ENCODE peak calls at places on chromosomes 3 and 15, in seven cellular contexts. J is thyroid gland, D is A549, I is HCT116, Y is sigmoid colon, P is uterus, Z is GM12891. M is an unnamed sample.

GRCh38 chr3:46921871-46922271 is 44.4 kb downstream of the PTH1R start:
- DNase-seq in Y (peak; percentile 45), P (no peak), I (no peak), J (no peak), D (no peak), Z (no peak), M (no peak)

GRCh38 chr15:85607842-85608241 is 186.9 kb downstream of the KLHL25 start:
- DNase-seq in Y (no peak), P (peak; percentile 61), J (no peak), I (peak; percentile 24), D (peak; percentile 51), Z (no peak), M (no peak)

GRCh38 chr3:56860948-56861347 is 59.2 kb upstream of the ARHGEF3 start:
- DNase-seq in Z (no peak), Y (no peak), D (no peak), P (no peak), J (no peak), I (no peak), M (no peak)

GRCh38 chr3:192372627-192373026 is 354.7 kb downstream of the FGF12 start:
- DNase-seq in Y (no peak), I (no peak), P (no peak), D (no peak), J (no peak), Z (no peak), M (no peak)

GRCh38 chr3:106729481-106729880 is 647.8 kb upstream of the CCDC54 start:
- DNase-seq in J (no peak), I (no peak), Y (no peak), P (no peak), Z (no peak), D (no peak), M (no peak)

GRCh38 chr3:43794776-43795175 is 104.0 kb downstream of the ABHD5 start:
- DNase-seq in Z (no peak), I (peak; percentile 19), Y (no peak), D (no peak), P (no peak), J (no peak), M (no peak)

GRCh38 chr3:174858353-174858752 is 781 bp upstream of the NAALADL2 start:
- DNase-seq in I (no peak), Z (no peak), J (no peak), D (peak; percentile 17), P (no peak), Y (no peak), M (no peak)

GRCh38 chr3:102599819-102600576 is 165.2 kb downstream of the ZPLD1 start:
- DNase-seq in D (no peak), Z (no peak), P (no peak), J (no peak), Y (no peak), I (no peak), M (no peak)

DNA sequence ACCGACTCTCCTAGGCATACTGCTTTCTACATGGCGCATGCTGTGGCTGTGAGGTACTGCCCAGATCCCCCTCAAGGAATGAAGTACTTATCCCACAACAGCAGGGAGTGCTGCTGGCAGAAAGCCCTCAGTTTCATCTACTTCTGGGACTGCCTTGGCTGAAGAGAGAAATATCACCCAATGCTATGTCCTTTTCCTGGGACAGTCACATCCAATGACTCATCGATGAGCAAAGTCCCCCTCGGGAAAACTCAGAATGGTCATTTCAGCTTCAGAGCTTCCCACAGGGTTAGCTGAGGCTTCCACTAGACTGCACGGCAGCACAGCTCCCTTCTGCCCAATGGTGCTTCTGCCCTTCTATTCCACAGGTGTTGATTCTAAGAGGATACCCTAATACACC is 3.6 kb upstream of the NMD3 start:
- DNase-seq in J (no peak), Y (no peak), D (peak; percentile 6), Z (no peak), P (no peak), I (peak; percentile 53), M (no peak)
- TF ChIP-seq POLR2A in J (no peak), Y (no peak), D (no peak), Z (no peak), P (no peak), I (no peak), M (no peak)

DNA sequence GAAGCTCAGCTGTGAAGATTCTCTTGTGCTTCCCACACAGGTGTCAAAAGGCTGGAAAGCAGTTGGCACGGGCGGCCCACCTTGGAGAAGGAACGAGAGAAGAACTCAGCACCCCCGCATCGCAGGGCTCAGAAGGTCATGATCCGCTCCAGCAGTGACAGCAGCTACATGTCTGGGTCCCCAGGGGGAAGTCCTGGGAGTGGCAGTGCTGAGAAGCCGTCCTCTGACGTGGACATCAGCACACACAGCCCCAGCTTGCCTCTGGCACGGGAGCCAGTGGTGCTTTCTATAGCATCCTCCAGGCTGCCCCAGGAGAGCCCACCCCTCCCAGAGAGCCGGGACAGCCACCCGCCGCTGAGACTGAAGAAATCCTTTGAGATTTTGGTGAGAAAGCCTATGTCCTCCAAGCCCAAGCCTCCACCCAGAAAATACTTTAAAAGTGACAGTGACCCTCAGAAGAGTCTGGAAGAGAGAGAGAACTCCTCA is 31.4 kb downstream of the STARD5 start:
- DNase-seq in Z (no peak), I (no peak), Y (no peak), D (no peak), J (no peak), P (no peak), M (no peak)
- TF ChIP-seq POLR2A in Z (peak; percentile 66), I (no peak), Y (no peak), D (no peak), J (no peak), P (no peak), M (no peak)

DNA sequence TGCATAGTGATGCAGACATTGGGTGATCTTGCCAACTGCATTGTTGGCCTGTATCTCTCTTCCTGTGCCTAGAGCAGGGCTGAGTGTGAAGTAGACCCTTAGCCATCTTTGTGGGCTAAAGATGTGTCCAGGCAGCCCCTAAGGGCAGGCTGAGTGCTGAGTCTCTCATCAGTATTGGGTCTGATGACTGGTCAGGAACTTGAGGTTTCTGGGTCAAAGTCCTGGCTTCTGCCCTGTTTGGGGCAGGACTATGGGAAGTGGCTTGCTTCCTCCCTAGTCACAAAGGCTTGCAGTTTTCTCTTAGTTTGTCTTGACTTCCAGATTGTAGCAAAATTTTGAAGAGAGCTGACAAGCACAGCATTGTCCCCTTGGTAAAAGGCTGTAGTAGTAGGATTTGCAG is 56.6 kb downstream of the BSN start:
- DNase-seq in J (no peak), D (no peak), P (no peak), Z (no peak), Y (no peak), I (no peak), M (no peak)
- TF ChIP-seq POLR2A in J (no peak), D (no peak), P (no peak), Z (no peak), Y (no peak), I (no peak), M (no peak)

GRCh38 chr3:58351920-58352319 is 19.2 kb downstream of the PXK start:
- DNase-seq in Z (no peak), Y (no peak), D (no peak), I (no peak), P (no peak), J (peak; percentile 36), M (no peak)
- TF ChIP-seq POLR2A in Z (no peak), Y (no peak), D (no peak), I (no peak), P (no peak), J (no peak), M (no peak)

M was measured in erythroblast.